ENCODE peak calls at places on chromosomes 11 and 22, in ten cellular contexts. One of them, this sample, is unnamed. For H3K4me1, the result is how much of the 10 kb centered on the place peaks cover.

GRCh38 chr11:44960200-44960845 is 9.6 kb upstream of the TP53I11 start:
- DNase-seq in esophagus muscularis mucosa: no peak
- DNase-seq in A549: no peak
- DNase-seq in body of pancreas: no peak
- DNase-seq in transverse colon: no peak
- DNase-seq in H1: no peak
- DNase-seq in adrenal gland: no peak
- DNase-seq in right lobe of liver: no peak
- DNase-seq in tibial nerve: no peak
- DNase-seq in HCT116: no peak
- DNase-seq in this sample: no peak

GRCh38 chr11:62708423-62709261 is 1.2 kb downstream of the GNG3 start:
- DNase-seq in transverse colon: peak
- DNase-seq in esophagus muscularis mucosa: no peak
- DNase-seq in tibial nerve: no peak
- DNase-seq in H1: no peak
- DNase-seq in body of pancreas: peak
- DNase-seq in A549: no peak
- DNase-seq in HCT116: no peak
- DNase-seq in right lobe of liver: no peak
- DNase-seq in adrenal gland: peak
- DNase-seq in this sample: no peak

GRCh38 chr11:76801205-76801604 is 18.0 kb downstream of the TSKU start:
- DNase-seq in tibial nerve: no peak
- DNase-seq in HCT116: no peak
- DNase-seq in H1: no peak
- DNase-seq in A549: no peak
- DNase-seq in right lobe of liver: peak
- DNase-seq in esophagus muscularis mucosa: peak
- DNase-seq in transverse colon: no peak
- DNase-seq in adrenal gland: peak
- DNase-seq in body of pancreas: peak
- DNase-seq in this sample: no peak

GRCh38 chr22:40890881-40891280 is 29.0 kb upstream of the DNAJB7 start:
- DNase-seq in right lobe of liver: no peak
- DNase-seq in esophagus muscularis mucosa: no peak
- DNase-seq in A549: no peak
- DNase-seq in HCT116: no peak
- DNase-seq in body of pancreas: no peak
- DNase-seq in adrenal gland: peak
- DNase-seq in tibial nerve: no peak
- DNase-seq in H1: no peak
- DNase-seq in transverse colon: no peak
- DNase-seq in this sample: no peak

GRCh38 chr11:61437496-61437895 is 7.6 kb downstream of the SDHAF2 start:
- DNase-seq in right lobe of liver: no peak
- DNase-seq in tibial nerve: no peak
- DNase-seq in body of pancreas: no peak
- DNase-seq in adrenal gland: no peak
- DNase-seq in esophagus muscularis mucosa: no peak
- DNase-seq in HCT116: no peak
- DNase-seq in H1: no peak
- DNase-seq in A549: no peak
- DNase-seq in transverse colon: no peak
- DNase-seq in this sample: no peak

GRCh38 chr11:121476379-121477032 is 23.7 kb upstream of the SORL1-AS1 start:
- DNase-seq in H1: no peak
- DNase-seq in A549: no peak
- DNase-seq in esophagus muscularis mucosa: no peak
- DNase-seq in HCT116: no peak
- DNase-seq in body of pancreas: no peak
- DNase-seq in tibial nerve: no peak
- DNase-seq in transverse colon: no peak
- DNase-seq in right lobe of liver: no peak
- DNase-seq in adrenal gland: no peak
- DNase-seq in this sample: no peak

GRCh38 chr11:36532908-36533601 is 23.0 kb upstream of the TRAF6 start:
- DNase-seq in body of pancreas: no peak
- DNase-seq in HCT116: no peak
- DNase-seq in tibial nerve: no peak
- DNase-seq in H1: no peak
- DNase-seq in adrenal gland: no peak
- DNase-seq in right lobe of liver: no peak
- DNase-seq in esophagus muscularis mucosa: no peak
- DNase-seq in A549: no peak
- DNase-seq in transverse colon: no peak
- DNase-seq in this sample: no peak

GRCh38 chr22:46862418-46863324 is 100.2 kb downstream of the TBC1D22A start:
- DNase-seq in tibial nerve: no peak
- DNase-seq in esophagus muscularis mucosa: no peak
- DNase-seq in H1: no peak
- DNase-seq in A549: no peak
- DNase-seq in body of pancreas: no peak
- DNase-seq in right lobe of liver: no peak
- DNase-seq in transverse colon: no peak
- DNase-seq in adrenal gland: no peak
- DNase-seq in HCT116: no peak
- DNase-seq in this sample: no peak

GRCh38 chr11:57761301-57762234 is at the start of gene CTNND1:
- DNase-seq in right lobe of liver: peak
- DNase-seq in transverse colon: peak
- DNase-seq in HCT116: peak
- DNase-seq in body of pancreas: peak
- DNase-seq in tibial nerve: peak
- DNase-seq in adrenal gland: peak
- DNase-seq in A549: peak
- DNase-seq in esophagus muscularis mucosa: peak
- DNase-seq in H1: peak
- DNase-seq in this sample: peak

GRCh38 chr11:35099278-35100018 is 39.5 kb upstream of the CD44 start:
- DNase-seq in right lobe of liver: no peak
- DNase-seq in HCT116: no peak
- DNase-seq in esophagus muscularis mucosa: no peak
- DNase-seq in tibial nerve: no peak
- DNase-seq in body of pancreas: no peak
- DNase-seq in transverse colon: no peak
- DNase-seq in adrenal gland: no peak
- DNase-seq in H1: no peak
- DNase-seq in A549: no peak
- DNase-seq in this sample: no peak

GRCh38 chr11:10267821-10268220 is 26.2 kb downstream of the SBF2 start:
- DNase-seq in A549: no peak
- DNase-seq in esophagus muscularis mucosa: no peak
- DNase-seq in H1: no peak
- DNase-seq in transverse colon: no peak
- DNase-seq in adrenal gland: no peak
- DNase-seq in tibial nerve: no peak
- DNase-seq in right lobe of liver: no peak
- DNase-seq in body of pancreas: no peak
- DNase-seq in HCT116: no peak
- DNase-seq in this sample: no peak

GRCh38 chr11:73172992-73173656 is 31.0 kb upstream of the FCHSD2 start:
- DNase-seq in esophagus muscularis mucosa: no peak
- DNase-seq in right lobe of liver: no peak
- DNase-seq in body of pancreas: no peak
- DNase-seq in tibial nerve: no peak
- DNase-seq in H1: no peak
- DNase-seq in A549: no peak
- DNase-seq in adrenal gland: no peak
- DNase-seq in HCT116: no peak
- DNase-seq in transverse colon: no peak
- DNase-seq in this sample: no peak

GRCh38 chr22:40043086-40043485 is 48.3 kb downstream of the FAM83F start:
- DNase-seq in esophagus muscularis mucosa: no peak
- DNase-seq in A549: no peak
- DNase-seq in body of pancreas: peak
- DNase-seq in H1: no peak
- DNase-seq in transverse colon: peak
- DNase-seq in adrenal gland: peak
- DNase-seq in HCT116: no peak
- DNase-seq in right lobe of liver: peak
- DNase-seq in tibial nerve: no peak
- DNase-seq in this sample: peak

GRCh38 chr11:63843042-63843441 is 4.1 kb downstream of the MARK2 start:
- DNase-seq in HCT116: no peak
- DNase-seq in esophagus muscularis mucosa: no peak
- DNase-seq in A549: no peak
- DNase-seq in H1: no peak
- DNase-seq in tibial nerve: no peak
- DNase-seq in right lobe of liver: peak
- DNase-seq in adrenal gland: no peak
- DNase-seq in body of pancreas: peak
- DNase-seq in transverse colon: no peak
- DNase-seq in this sample: no peak

GRCh38 chr11:76237041-76237649 is 30.8 kb upstream of the WNT11 start:
- DNase-seq in tibial nerve: no peak
- DNase-seq in right lobe of liver: no peak
- DNase-seq in adrenal gland: no peak
- DNase-seq in A549: no peak
- DNase-seq in transverse colon: no peak
- DNase-seq in esophagus muscularis mucosa: no peak
- DNase-seq in H1: no peak
- DNase-seq in HCT116: no peak
- DNase-seq in body of pancreas: no peak
- DNase-seq in this sample: no peak

GRCh38 chr11:67285541-67286498 is 3.3 kb upstream of the ANKRD13D start:
- DNase-seq in HCT116: no peak
- DNase-seq in body of pancreas: no peak
- DNase-seq in adrenal gland: no peak
- DNase-seq in H1: no peak
- DNase-seq in tibial nerve: no peak
- DNase-seq in esophagus muscularis mucosa: no peak
- DNase-seq in right lobe of liver: no peak
- DNase-seq in A549: no peak
- DNase-seq in transverse colon: no peak
- DNase-seq in this sample: no peak
- TF ChIP-seq POLR2A in HCT116: no peak
- TF ChIP-seq POLR2A in body of pancreas: no peak
- TF ChIP-seq POLR2A in adrenal gland: no peak
- TF ChIP-seq POLR2A in H1: no peak
- TF ChIP-seq POLR2A in tibial nerve: no peak
- TF ChIP-seq POLR2A in esophagus muscularis mucosa: no peak
- TF ChIP-seq POLR2A in right lobe of liver: no peak
- TF ChIP-seq POLR2A in A549: no peak
- TF ChIP-seq POLR2A in transverse colon: no peak
- TF ChIP-seq POLR2A in this sample: no peak

GRCh38 chr11:86046111-86046510 is 22.8 kb downstream of the PICALM start:
- DNase-seq in esophagus muscularis mucosa: no peak
- DNase-seq in H1: no peak
- DNase-seq in tibial nerve: no peak
- DNase-seq in transverse colon: no peak
- DNase-seq in HCT116: no peak
- DNase-seq in A549: no peak
- DNase-seq in right lobe of liver: no peak
- DNase-seq in adrenal gland: no peak
- DNase-seq in body of pancreas: no peak
- DNase-seq in this sample: no peak

GRCh38 chr11:86050310-86050709 is 18.6 kb downstream of the PICALM start:
- DNase-seq in tibial nerve: no peak
- DNase-seq in body of pancreas: no peak
- DNase-seq in transverse colon: no peak
- DNase-seq in adrenal gland: no peak
- DNase-seq in HCT116: no peak
- DNase-seq in A549: no peak
- DNase-seq in H1: no peak
- DNase-seq in esophagus muscularis mucosa: no peak
- DNase-seq in right lobe of liver: no peak
- DNase-seq in this sample: no peak

GRCh38 chr11:86041975-86042378 is 26.9 kb downstream of the PICALM start:
- DNase-seq in HCT116: peak
- DNase-seq in body of pancreas: peak
- DNase-seq in right lobe of liver: peak
- DNase-seq in A549: peak
- DNase-seq in H1: peak
- DNase-seq in transverse colon: peak
- DNase-seq in adrenal gland: peak
- DNase-seq in esophagus muscularis mucosa: no peak
- DNase-seq in tibial nerve: peak
- DNase-seq in this sample: peak

GRCh38 chr11:86043765-86044534 is 24.9 kb downstream of the PICALM start:
- DNase-seq in adrenal gland: no peak
- DNase-seq in right lobe of liver: no peak
- DNase-seq in tibial nerve: no peak
- DNase-seq in transverse colon: no peak
- DNase-seq in HCT116: no peak
- DNase-seq in A549: no peak
- DNase-seq in esophagus muscularis mucosa: no peak
- DNase-seq in body of pancreas: no peak
- DNase-seq in H1: no peak
- DNase-seq in this sample: no peak

GRCh38 chr11:86047275-86047991 is 21.5 kb downstream of the PICALM start:
- DNase-seq in body of pancreas: no peak
- DNase-seq in esophagus muscularis mucosa: no peak
- DNase-seq in tibial nerve: no peak
- DNase-seq in H1: no peak
- DNase-seq in transverse colon: no peak
- DNase-seq in A549: no peak
- DNase-seq in right lobe of liver: no peak
- DNase-seq in HCT116: no peak
- DNase-seq in adrenal gland: no peak
- DNase-seq in this sample: no peak
- H3K4me1 ChIP-seq in body of pancreas: half or more
- H3K4me1 ChIP-seq in esophagus muscularis mucosa: half or more
- H3K4me1 ChIP-seq in tibial nerve: half or more
- H3K4me1 ChIP-seq in H1: under half
- H3K4me1 ChIP-seq in transverse colon: under half
- H3K4me1 ChIP-seq in A549: under half
- H3K4me1 ChIP-seq in right lobe of liver: under half
- H3K4me1 ChIP-seq in HCT116: under half
- H3K4me1 ChIP-seq in adrenal gland: under half
- H3K4me1 ChIP-seq in this sample: half or more

DNA sequence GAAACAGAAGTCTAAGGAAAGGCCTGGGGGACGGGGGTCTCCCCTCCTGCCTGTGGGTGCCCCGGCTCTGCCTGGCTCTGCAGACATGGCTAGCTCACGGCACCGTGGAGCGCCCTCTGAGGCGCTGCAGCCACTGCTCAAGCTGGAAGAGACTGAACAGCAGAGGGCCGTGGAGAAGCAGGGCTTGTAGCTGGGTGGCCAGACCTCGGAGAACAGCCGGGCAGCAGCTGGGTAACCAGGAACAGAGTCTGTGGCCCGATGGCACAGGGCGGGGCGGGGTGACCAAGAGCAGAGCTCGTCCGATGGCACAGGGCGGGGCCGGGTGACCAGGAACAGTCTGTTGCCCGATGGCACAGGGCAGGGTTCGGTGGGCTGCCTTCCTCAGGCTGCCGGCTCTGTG is 18.1 kb downstream of the RNH1 start:
- DNase-seq in H1: no peak
- DNase-seq in adrenal gland: no peak
- DNase-seq in tibial nerve: no peak
- DNase-seq in HCT116: no peak
- DNase-seq in right lobe of liver: no peak
- DNase-seq in esophagus muscularis mucosa: no peak
- DNase-seq in transverse colon: peak
- DNase-seq in A549: no peak
- DNase-seq in body of pancreas: no peak
- DNase-seq in this sample: no peak
- H3K27ac ChIP-seq in H1: no peak
- H3K27ac ChIP-seq in adrenal gland: no peak
- H3K27ac ChIP-seq in tibial nerve: no peak
- H3K27ac ChIP-seq in HCT116: no peak
- H3K27ac ChIP-seq in right lobe of liver: no peak
- H3K27ac ChIP-seq in esophagus muscularis mucosa: no peak
- H3K27ac ChIP-seq in transverse colon: peak
- H3K27ac ChIP-seq in A549: no peak
- H3K27ac ChIP-seq in body of pancreas: no peak
- H3K27ac ChIP-seq in this sample: no peak

GRCh38 chr22:31055322-31056159 is 25.6 kb upstream of the SMTN start:
- DNase-seq in right lobe of liver: peak
- DNase-seq in body of pancreas: peak
- DNase-seq in transverse colon: peak
- DNase-seq in H1: no peak
- DNase-seq in A549: peak
- DNase-seq in HCT116: no peak
- DNase-seq in adrenal gland: peak
- DNase-seq in esophagus muscularis mucosa: peak
- DNase-seq in tibial nerve: peak
- DNase-seq in this sample: peak
- TF ChIP-seq POLR2A in right lobe of liver: no peak
- TF ChIP-seq POLR2A in body of pancreas: no peak
- TF ChIP-seq POLR2A in transverse colon: no peak
- TF ChIP-seq POLR2A in H1: no peak
- TF ChIP-seq POLR2A in A549: no peak
- TF ChIP-seq POLR2A in HCT116: no peak
- TF ChIP-seq POLR2A in adrenal gland: no peak
- TF ChIP-seq POLR2A in esophagus muscularis mucosa: no peak
- TF ChIP-seq POLR2A in tibial nerve: peak
- TF ChIP-seq POLR2A in this sample: no peak